ENCODE peak calls at places on chromosomes 1 and 21, in ten cellular contexts. R, D, P, Q, M, L, V, C, X and B are unnamed samples.
A peak's percentile ranks its signal among the peaks of the same experiment; 100 is the strongest.

GRCh38 chr1:28236656-28237331 is 870 bp downstream of the ATP5IF1 start:
- DNase-seq in R (no peak), D (no peak), P (no peak), Q (no peak), M (no peak), L (no peak), V (no peak), C (peak; percentile 50), X (no peak), B (no peak)

GRCh38 chr1:31919591-31919990 is 18.6 kb downstream of the PTP4A2 start:
- DNase-seq in R (no peak), D (peak; percentile 40), P (no peak), Q (no peak), M (no peak), L (no peak), V (no peak), C (no peak), X (no peak), B (no peak)

GRCh38 chr21:33110340-33110715 is 40.4 kb downstream of the OLIG1 start:
- DNase-seq in R (no peak), D (no peak), P (no peak), Q (no peak), M (no peak), L (no peak), V (no peak), C (no peak), X (no peak), B (no peak)

GRCh38 chr1:25095635-25096200 is 136.6 kb downstream of the SYF2 start:
- DNase-seq in R (no peak), D (no peak), P (no peak), Q (no peak), M (no peak), L (no peak), V (no peak), C (no peak), X (no peak), B (no peak)

GRCh38 chr1:26126321-26127084 is 14.9 kb downstream of the PDIK1L start:
- DNase-seq in R (no peak), D (no peak), P (no peak), Q (peak; percentile 33), M (peak; percentile 84), L (no peak), V (no peak), C (peak; percentile 14), X (peak; percentile 30), B (no peak)

GRCh38 chr1:83515566-83516169 is 483.3 kb downstream of the TTLL7 start:
- DNase-seq in R (no peak), D (no peak), P (no peak), Q (no peak), M (no peak), L (no peak), V (no peak), C (no peak), X (no peak), B (no peak)

GRCh38 chr1:201816309-201816849 is 12.6 kb upstream of the IPO9 start:
- DNase-seq in R (no peak), D (no peak), P (no peak), Q (no peak), M (no peak), L (no peak), V (no peak), C (no peak), X (no peak), B (no peak)

GRCh38 chr1:61140056-61140549 is 57.7 kb downstream of the NFIA start:
- DNase-seq in R (no peak), D (no peak), P (no peak), Q (no peak), M (no peak), L (no peak), V (no peak), C (no peak), X (no peak), B (no peak)

GRCh38 chr1:3082571-3083516 is 13.8 kb downstream of the PRDM16 start:
- DNase-seq in R (no peak), D (no peak), P (no peak), Q (no peak), M (no peak), L (no peak), V (no peak), C (no peak), X (no peak), B (no peak)

GRCh38 chr1:156675715-156676311 is 1.4 kb downstream of the NES start:
- DNase-seq in R (no peak), D (no peak), P (no peak), Q (peak; percentile 40), M (no peak), L (peak; percentile 54), V (no peak), C (no peak), X (no peak), B (no peak)

GRCh38 chr1:106879538-106879937 is 176.9 kb upstream of the PRMT6 start:
- DNase-seq in R (no peak), D (no peak), P (no peak), Q (no peak), M (no peak), L (no peak), V (no peak), C (no peak), X (no peak), B (no peak)

GRCh38 chr1:113811353-113811887 is 856 bp downstream of the RSBN1 start:
- DNase-seq in R (peak; percentile 25), D (no peak), P (no peak), Q (peak; percentile 39), M (no peak), L (no peak), V (no peak), C (no peak), X (no peak), B (no peak)

GRCh38 chr1:63868220-63868897 is 94.5 kb downstream of the ROR1 start:
- DNase-seq in R (no peak), D (no peak), P (no peak), Q (no peak), M (peak; percentile 86), L (no peak), V (no peak), C (no peak), X (peak; percentile 36), B (peak; percentile 51)

GRCh38 chr1:244074559-244075171 is 23.6 kb downstream of the ZBTB18 start:
- DNase-seq in R (peak; percentile 7), D (peak; percentile 55), P (no peak), Q (no peak), M (no peak), L (no peak), V (no peak), C (no peak), X (no peak), B (no peak)

GRCh38 chr21:30072496-30072895 is 94.1 kb downstream of the CLDN17 start:
- DNase-seq in R (no peak), D (no peak), P (no peak), Q (peak; percentile 1), M (peak; percentile 72), L (peak; percentile 11), V (no peak), C (no peak), X (no peak), B (no peak)

GRCh38 chr1:231808990-231809389 is 182.4 kb downstream of the DISC1 start:
- DNase-seq in R (no peak), D (no peak), P (no peak), Q (peak; percentile 74), M (peak; percentile 89), L (peak; percentile 43), V (no peak), C (no peak), X (peak; percentile 55), B (no peak)

GRCh38 chr1:89929467-89930063 is 65.3 kb upstream of the ZNF326 start:
- DNase-seq in R (no peak), D (no peak), P (no peak), Q (no peak), M (no peak), L (no peak), V (no peak), C (no peak), X (no peak), B (no peak)

GRCh38 chr21:40850071-40850470 is 3.1 kb upstream of the DSCAM start:
- DNase-seq in R (no peak), D (no peak), P (no peak), Q (no peak), M (no peak), L (no peak), V (no peak), C (no peak), X (no peak), B (no peak)

GRCh38 chr21:43917515-43918384 is 52.7 kb downstream of the AGPAT3 start:
- DNase-seq in R (peak; percentile 24), D (peak; percentile 58), P (no peak), Q (no peak), M (no peak), L (no peak), V (no peak), C (no peak), X (no peak), B (peak; percentile 15)

GRCh38 chr21:29114765-29115164 is 15.7 kb upstream of the MAP3K7CL start:
- DNase-seq in R (no peak), D (no peak), P (peak; percentile 77), Q (peak; percentile 98), M (peak; percentile 75), L (peak; percentile 75), V (no peak), C (no peak), X (peak; percentile 77), B (peak; percentile 21)

GRCh38 chr1:23629728-23630290 is 61.8 kb upstream of the RPL11 start:
- DNase-seq in R (no peak), D (no peak), P (no peak), Q (no peak), M (no peak), L (no peak), V (no peak), C (no peak), X (no peak), B (no peak)

GRCh38 chr1:56137829-56138505 is 441.4 kb downstream of the PLPP3 start:
- DNase-seq in R (no peak), D (no peak), P (peak; percentile 13), Q (peak; percentile 68), M (no peak), L (no peak), V (no peak), C (no peak), X (no peak), B (no peak)

GRCh38 chr1:115198938-115199337 is 109.6 kb upstream of the TSPAN2 start:
- DNase-seq in R (no peak), D (no peak), P (no peak), Q (peak; percentile 35), M (no peak), L (no peak), V (no peak), C (no peak), X (no peak), B (no peak)

GRCh38 chr1:5688479-5689077 is 303.6 kb downstream of the NPHP4 start:
- DNase-seq in R (no peak), D (no peak), P (no peak), Q (no peak), M (no peak), L (no peak), V (no peak), C (no peak), X (no peak), B (no peak)

GRCh38 chr1:188986751-188987417 is 1490.8 kb downstream of the BRINP3 start:
- DNase-seq in R (no peak), D (no peak), P (no peak), Q (no peak), M (no peak), L (no peak), V (no peak), C (no peak), X (no peak), B (no peak)

GRCh38 chr1:147238053-147238902 is 4.2 kb upstream of the CHD1L start:
- DNase-seq in R (no peak), D (no peak), P (no peak), Q (no peak), M (no peak), L (no peak), V (no peak), C (no peak), X (no peak), B (no peak)

GRCh38 chr1:209937996-209938959 is at the start of gene SYT14:
- DNase-seq in R (no peak), D (no peak), P (no peak), Q (peak; percentile 69), M (peak; percentile 87), L (no peak), V (no peak), C (peak; percentile 82), X (peak; percentile 81), B (no peak)

GRCh38 chr1:220732137-220732536 is 16.0 kb upstream of the MTARC2 start:
- DNase-seq in R (no peak), D (no peak), P (no peak), Q (no peak), M (no peak), L (no peak), V (no peak), C (no peak), X (no peak), B (no peak)